ENCODE peak calls at places on chromosome 5, in six cellular contexts. X, P, U, E, H and I are unnamed samples.

GRCh38 chr5:137308311-137308710 is 190.8 kb downstream of the SPOCK1 start:
- DNase-seq in X (no peak), P (no peak), U (no peak), E (no peak), H (no peak), I (peak; percentile 22)

GRCh38 chr5:154221371-154221896 is 30.9 kb downstream of the GALNT10 start:
- DNase-seq in X (no peak), P (peak; percentile 22), U (peak; percentile 37), E (peak; percentile 84), H (peak; percentile 92), I (peak; percentile 39)

GRCh38 chr5:140207250-140207954 is 32.4 kb downstream of the CYSTM1 start:
- DNase-seq in X (no peak), P (no peak), U (no peak), E (no peak), H (peak; percentile 48), I (no peak)

GRCh38 chr5:116815081-116815480 is 240.5 kb upstream of the SEMA6A start:
- DNase-seq in X (no peak), P (peak; percentile 43), U (no peak), E (no peak), H (no peak), I (no peak)

GRCh38 chr5:8213701-8214240 is 344.8 kb downstream of the MTRR start:
- DNase-seq in X (no peak), P (no peak), U (no peak), E (no peak), H (no peak), I (peak; percentile 28)

GRCh38 chr5:174504266-174504726 is 220.1 kb upstream of the MSX2 start:
- DNase-seq in X (no peak), P (no peak), U (no peak), E (peak; percentile 46), H (no peak), I (no peak)

GRCh38 chr5:174693697-174694400 is 30.5 kb upstream of the MSX2 start:
- DNase-seq in X (no peak), P (peak; percentile 5), U (no peak), E (peak; percentile 22), H (no peak), I (no peak)

GRCh38 chr5:129746884-129747283 is 1.0 kb upstream of the MINAR2 start:
- DNase-seq in X (no peak), P (no peak), U (no peak), E (no peak), H (no peak), I (no peak)

GRCh38 chr5:141492168-141492885 is 3.4 kb downstream of the PCDHGC5 start:
- DNase-seq in X (no peak), P (peak; percentile 70), U (no peak), E (no peak), H (no peak), I (peak; percentile 41)

GRCh38 chr5:34717426-34718327 is 61.5 kb downstream of the RAI14 start:
- DNase-seq in X (no peak), P (peak; percentile 84), U (no peak), E (peak; percentile 97), H (no peak), I (peak; percentile 49)

GRCh38 chr5:151205411-151205810 is 18.5 kb downstream of the CCDC69 start:
- DNase-seq in X (no peak), P (no peak), U (no peak), E (no peak), H (no peak), I (no peak)

GRCh38 chr5:134510970-134511795 is 14.3 kb upstream of the JADE2 start:
- DNase-seq in X (no peak), P (peak; percentile 90), U (no peak), E (peak; percentile 89), H (no peak), I (no peak)

GRCh38 chr5:103522586-103522985 is 40.0 kb downstream of the NUDT12 start:
- DNase-seq in X (no peak), P (peak; percentile 18), U (no peak), E (no peak), H (no peak), I (peak; percentile 3)

GRCh38 chr5:5141625-5142527 is 1.7 kb downstream of the ADAMTS16 start:
- DNase-seq in X (peak; percentile 68), P (peak; percentile 87), U (peak; percentile 45), E (peak; percentile 75), H (peak; percentile 61), I (peak; percentile 81)

GRCh38 chr5:180811623-180812119 is 9.1 kb upstream of the MGAT1 start:
- DNase-seq in X (no peak), P (no peak), U (no peak), E (no peak), H (no peak), I (no peak)

GRCh38 chr5:132059043-132059695 is 1.3 kb upstream of the IL3 start:
- DNase-seq in X (no peak), P (no peak), U (no peak), E (no peak), H (no peak), I (no peak)

GRCh38 chr5:111641533-111642230 is 115.3 kb downstream of the NREP start:
- DNase-seq in X (no peak), P (no peak), U (no peak), E (peak; percentile 83), H (no peak), I (no peak)

GRCh38 chr5:85311536-85311935 is 926.9 kb upstream of the EDIL3 start:
- DNase-seq in X (no peak), P (no peak), U (no peak), E (no peak), H (no peak), I (no peak)

GRCh38 chr5:32444946-32445758 is 612 bp upstream of the ZFR start:
- DNase-seq in X (no peak), P (peak; percentile 51), U (no peak), E (no peak), H (no peak), I (peak; percentile 7)

GRCh38 chr5:94776167-94776566 is 157.7 kb downstream of the SLF1 start:
- DNase-seq in X (no peak), P (no peak), U (no peak), E (no peak), H (no peak), I (no peak)

GRCh38 chr5:143495823-143496275 is 92.4 kb upstream of the NR3C1 start:
- DNase-seq in X (no peak), P (no peak), U (no peak), E (peak; percentile 69), H (no peak), I (no peak)

GRCh38 chr5:17258429-17258828 is 41.0 kb downstream of the BASP1 start:
- DNase-seq in X (no peak), P (no peak), U (no peak), E (peak; percentile 98), H (no peak), I (no peak)

GRCh38 chr5:97276721-97277120 is 93.7 kb upstream of the RIOK2 start:
- DNase-seq in X (no peak), P (no peak), U (no peak), E (no peak), H (no peak), I (no peak)
- TF ChIP-seq EZH2phosphoT487 in X (no peak), P (no peak), U (no peak), E (no peak), H (no peak), I (no peak)

GRCh38 chr5:168357881-168358280 is 66.4 kb downstream of the WWC1 start:
- DNase-seq in X (no peak), P (no peak), U (no peak), E (no peak), H (no peak), I (no peak)

GRCh38 chr5:168362097-168362885 is 70.8 kb downstream of the WWC1 start:
- DNase-seq in X (no peak), P (no peak), U (no peak), E (peak; percentile 50), H (no peak), I (no peak)

GRCh38 chr5:168359820-168360460 is 68.5 kb downstream of the WWC1 start:
- DNase-seq in X (no peak), P (peak; percentile 47), U (peak; percentile 57), E (peak; percentile 91), H (no peak), I (no peak)

GRCh38 chr5:168364151-168364661 is 72.8 kb downstream of the WWC1 start:
- DNase-seq in X (no peak), P (no peak), U (peak; percentile 19), E (peak; percentile 91), H (no peak), I (no peak)

DNA sequence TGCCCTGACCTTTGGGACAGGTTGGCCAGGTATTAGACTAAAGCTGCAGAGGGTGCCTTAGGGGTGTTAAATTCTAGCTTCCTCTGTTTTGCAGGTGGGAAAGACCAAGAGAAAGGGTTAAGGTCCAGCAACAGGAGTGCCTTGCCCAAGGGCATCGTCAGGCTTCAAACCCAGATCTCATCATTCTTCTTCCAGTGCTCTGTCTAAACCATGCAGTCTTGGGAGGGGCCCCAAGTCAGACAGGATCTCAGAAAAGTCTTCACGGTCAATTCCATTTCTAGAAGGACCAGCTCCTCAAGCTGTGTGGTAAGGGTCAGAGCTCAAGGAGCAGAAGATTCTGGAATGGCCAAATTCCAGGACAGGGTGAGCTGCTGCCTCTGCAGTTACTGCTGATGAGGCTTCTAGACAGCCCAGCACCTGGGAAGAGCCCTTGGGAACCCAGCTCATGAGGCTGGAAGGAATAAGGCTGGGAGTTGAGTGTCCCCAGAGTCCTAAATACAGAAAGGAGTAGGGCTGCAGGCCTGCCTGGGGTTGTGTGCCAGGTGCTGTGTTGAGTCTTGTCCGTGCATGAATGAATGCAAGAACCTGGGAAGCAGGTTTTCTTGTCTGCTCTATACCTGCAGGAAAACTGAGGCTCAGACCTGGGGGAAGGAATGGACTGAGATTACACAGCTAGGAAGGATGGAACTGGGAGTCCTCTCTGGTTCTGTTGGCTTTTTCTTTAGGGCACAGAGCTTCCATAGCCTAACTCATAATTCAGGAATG is 69.3 kb downstream of the WWC1 start:
- DNase-seq in X (no peak), P (no peak), U (no peak), E (no peak), H (no peak), I (no peak)
- H3K4me3 ChIP-seq in X (no peak overlapping the region), P (no peak overlapping the region), U (no peak overlapping the region), E (no peak overlapping the region), H (no peak overlapping the region), I (no peak overlapping the region)

DNA sequence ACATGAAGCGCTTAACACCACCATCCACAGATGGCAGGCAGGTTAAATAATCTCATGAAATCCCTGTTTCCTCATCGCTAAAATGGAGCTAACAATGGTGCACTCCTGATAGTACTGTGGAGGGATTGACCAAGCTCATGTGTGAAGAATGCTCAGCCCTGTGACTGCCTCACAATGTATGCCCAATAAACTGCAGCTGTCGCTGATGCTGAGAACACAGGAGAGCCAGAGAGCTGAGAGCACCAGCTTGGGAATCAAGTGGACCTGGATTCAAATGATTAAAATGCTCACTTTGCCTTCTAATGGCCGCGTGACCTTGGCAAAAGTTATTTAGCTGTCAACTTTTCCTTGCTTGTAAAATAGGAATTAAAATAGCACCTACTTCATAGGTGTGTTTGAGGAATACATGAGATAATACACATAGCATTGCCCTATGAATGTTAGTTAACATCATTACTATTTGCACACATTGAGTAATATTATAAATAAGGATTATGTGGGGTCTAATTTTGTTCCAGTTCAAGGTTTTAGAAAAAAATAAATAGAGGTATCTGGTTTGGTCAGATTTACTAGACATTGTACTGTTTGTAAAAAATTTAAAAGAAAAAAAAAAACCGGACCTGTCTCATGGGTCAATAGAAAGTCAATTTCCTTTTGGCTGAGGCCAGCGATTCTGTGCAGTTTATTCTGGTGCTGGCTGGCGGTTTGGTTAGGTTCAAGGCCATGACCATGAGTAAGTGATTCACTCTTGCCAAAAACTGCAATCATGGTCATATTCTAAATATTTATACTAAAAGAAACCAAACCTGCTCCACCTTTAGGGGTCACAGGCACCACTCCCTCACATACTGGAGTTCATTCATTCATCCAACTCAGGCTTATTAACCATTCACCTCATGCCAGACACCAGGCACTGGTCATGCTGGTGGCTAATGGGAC is 101.3 kb downstream of the SH3TC2 start:
- DNase-seq in X (no peak), P (no peak), U (no peak), E (peak; percentile 99), H (no peak), I (no peak)
- TF ChIP-seq EZH2phosphoT487 in X (no peak), P (no peak), U (no peak), E (peak; percentile 28), H (no peak), I (no peak)

GRCh38 chr5:1497271-1497777 is 26.4 kb downstream of the LPCAT1 start:
- DNase-seq in X (no peak), P (no peak), U (no peak), E (no peak), H (peak; percentile 88), I (no peak)
- H3K4me3 ChIP-seq in X (no peak overlapping the region), P (no peak overlapping the region), U (no peak overlapping the region), E (no peak overlapping the region), H (peak overlapping the region; percentile 7), I (no peak overlapping the region)